ENCODE peak calls at places on chromosomes 6 and 20, in four cellular contexts. P is adrenal gland, V is astrocyte of the cerebellum, I is cardiac muscle cell. X is an unnamed sample.

GRCh38 chr6:43420012-43420411 is 7.3 kb upstream of the ABCC10 start:
- DNase-seq in P (no peak), V (no peak), I (no peak), X (no peak)

GRCh38 chr6:7541175-7542064 is at the start of gene DSP:
- DNase-seq in P (peak), V (no peak), I (peak), X (peak)

GRCh38 chr6:50849781-50850180 is 31.1 kb downstream of the TFAP2B start:
- DNase-seq in P (no peak), V (no peak), I (no peak), X (peak)

GRCh38 chr20:12243327-12243726 is 325.6 kb downstream of the BTBD3 start:
- DNase-seq in P (no peak), V (no peak), I (no peak), X (no peak)

GRCh38 chr20:61813791-61814190 is 251.9 kb downstream of the TAF4 start:
- DNase-seq in P (no peak), V (no peak), I (no peak), X (no peak)

GRCh38 chr20:25052255-25053206 is 5.4 kb downstream of the ACSS1 start:
- DNase-seq in P (peak), V (no peak), I (peak), X (no peak)

GRCh38 chr6:111687652-111688051 is 82.0 kb upstream of the TRAF3IP2 start:
- DNase-seq in P (no peak), V (no peak), I (no peak), X (no peak)

GRCh38 chr20:45964024-45964423 is 8.0 kb downstream of the ZNF335 start:
- DNase-seq in P (peak), V (no peak), I (no peak), X (no peak)

GRCh38 chr6:107618672-107619071 is 128.8 kb downstream of the SOBP start:
- DNase-seq in P (no peak), V (no peak), I (no peak), X (no peak)

GRCh38 chr20:2338702-2339101 is 42.0 kb upstream of the TGM6 start:
- DNase-seq in P (no peak), V (no peak), I (no peak), X (no peak)

GRCh38 chr6:31094389-31094881 is 17.9 kb downstream of the C6orf15 start:
- DNase-seq in P (no peak), V (no peak), I (peak), X (no peak)

DNA sequence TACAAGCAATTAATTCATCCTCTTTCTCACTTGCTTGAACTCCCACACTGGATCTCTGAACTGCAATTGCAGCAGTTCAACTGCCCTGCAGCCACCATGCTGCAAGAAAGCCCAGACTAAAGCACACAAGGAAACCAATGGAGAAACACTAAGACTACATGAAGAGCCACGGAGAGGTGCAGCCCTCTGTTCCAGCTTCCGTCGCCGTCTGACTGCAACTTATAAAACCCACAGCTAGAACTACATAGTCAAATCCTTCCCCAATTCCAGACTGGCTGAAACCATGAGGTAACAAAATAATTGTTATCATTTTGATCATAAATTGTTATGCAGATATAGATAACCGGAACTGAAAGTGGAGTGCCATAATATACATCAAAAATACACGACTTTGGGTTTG is 21.1 kb upstream of the THEMIS start:
- DNase-seq in P (no peak), V (no peak), I (no peak), X (no peak)
- H3K4me3 ChIP-seq in P (no peak), V (no peak), I (no peak), X (no peak)

GRCh38 chr6:76592561-76592960 is 520.1 kb upstream of the IMPG1 start:
- DNase-seq in P (no peak), V (no peak), I (no peak), X (no peak)
- H3K4me3 ChIP-seq in P (no peak), V (no peak), I (no peak), X (no peak)

GRCh38 chr20:51696304-51697118 is 71.7 kb downstream of the ATP9A start:
- DNase-seq in P (no peak), V (no peak), I (peak), X (peak)
- H3K4me3 ChIP-seq in P (no peak), V (no peak), I (no peak), X (peak)

GRCh38 chr6:148984516-148985056 is 237.8 kb downstream of the UST start:
- DNase-seq in P (no peak), V (no peak), I (no peak), X (no peak)
- H3K4me3 ChIP-seq in P (no peak), V (no peak), I (no peak), X (no peak)

DNA sequence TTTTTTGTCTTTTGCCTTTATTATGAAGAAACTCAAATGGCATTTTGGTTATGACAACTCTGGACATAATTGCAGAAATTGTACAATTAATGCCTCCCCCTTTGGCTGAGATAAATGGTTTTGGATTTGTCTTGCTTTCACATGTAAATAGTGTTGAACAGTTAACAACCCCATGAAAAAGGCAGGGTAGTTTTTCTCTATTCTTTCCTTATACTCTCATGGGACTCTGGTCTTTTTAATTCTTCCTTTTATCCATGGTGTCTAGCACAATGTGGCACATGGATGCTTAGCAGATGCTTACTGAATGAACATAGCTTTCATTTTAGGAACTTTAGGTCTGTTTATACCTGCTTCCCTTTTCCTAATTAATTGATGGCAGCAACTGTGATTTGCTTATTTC is 75.6 kb downstream of the NCOA3 start:
- DNase-seq in P (no peak), V (no peak), I (no peak), X (no peak)
- H3K4me3 ChIP-seq in P (no peak), V (no peak), I (no peak), X (no peak)

GRCh38 chr20:63828951-63829350 is 2.1 kb downstream of the ZBTB46 start:
- DNase-seq in P (no peak), V (no peak), I (no peak), X (no peak)
- H3K4me3 ChIP-seq in P (no peak), V (peak), I (peak), X (no peak)

DNA sequence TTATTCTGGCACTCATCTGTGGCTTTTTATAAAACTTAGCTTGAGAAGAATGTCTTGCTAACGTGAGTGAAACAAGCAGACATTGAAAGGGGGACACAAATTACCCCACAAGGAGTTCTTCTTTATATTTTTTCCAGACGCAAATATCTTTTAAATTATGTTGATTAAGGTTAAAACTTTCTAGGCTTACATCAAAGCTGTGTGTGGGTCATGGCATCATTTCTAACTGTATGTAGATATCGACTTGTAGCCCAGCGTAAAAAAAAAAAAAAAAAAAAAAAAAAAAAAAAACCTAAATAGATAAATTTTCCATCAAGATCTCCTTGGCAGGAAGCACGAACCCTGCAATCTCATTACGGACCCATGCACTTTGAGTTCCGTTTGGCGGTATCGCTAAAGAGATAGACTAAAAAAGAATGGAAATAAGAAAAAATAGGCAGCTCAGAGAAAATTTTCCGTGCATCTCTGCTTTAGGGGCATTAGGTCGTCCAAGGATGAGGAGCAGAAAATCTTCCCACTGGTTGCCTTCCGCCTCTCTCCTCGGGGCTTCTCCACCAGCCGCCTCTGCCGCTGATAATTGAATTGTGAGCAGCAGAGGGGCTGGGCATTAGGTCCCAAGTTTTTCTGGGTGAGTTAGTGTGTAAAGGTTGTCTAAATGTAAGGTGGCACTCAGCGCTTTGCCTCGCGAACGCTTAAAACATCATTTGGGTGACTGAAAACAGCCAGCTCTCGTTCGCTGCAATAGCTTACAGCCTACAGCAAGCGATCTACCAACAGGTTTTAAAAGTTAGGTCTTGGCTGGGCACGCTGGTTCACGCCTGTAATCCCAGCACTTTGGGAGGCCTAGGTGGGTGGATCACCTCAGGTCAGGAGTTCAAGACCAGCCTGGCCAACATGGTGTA is 194.0 kb downstream of the TRIM27 start:
- DNase-seq in P (no peak), V (no peak), I (no peak), X (no peak)
- H3K4me3 ChIP-seq in P (no peak), V (peak), I (peak), X (peak)

X was measured in SK-N-SH.